ENCODE peak calls at places on chromosomes 11 and 22, in four cellular contexts. E is GM23338, S is fibroblast of lung, W is HCT116. D is an unnamed sample.

GRCh38 chr11:8080674-8081590 is at the start of gene TUB:
- DNase-seq in E (peak), S (peak), W (no peak), D (no peak)

GRCh38 chr11:78646564-78647185 is 72.0 kb upstream of the NARS2 start:
- DNase-seq in E (peak), S (peak), W (peak), D (peak)

GRCh38 chr11:64234840-64235379 is 526 bp downstream of the VEGFB start:
- DNase-seq in E (peak), S (no peak), W (no peak), D (no peak)

GRCh38 chr11:10605941-10606381 is 37.5 kb upstream of the LYVE1 start:
- DNase-seq in E (peak), S (peak), W (no peak), D (no peak)

GRCh38 chr11:9639099-9639498 is 24.8 kb upstream of the SWAP70 start:
- DNase-seq in E (no peak), S (no peak), W (no peak), D (no peak)

GRCh38 chr22:36340621-36341020 is 47.1 kb downstream of the MYH9 start:
- DNase-seq in E (no peak), S (no peak), W (no peak), D (no peak)

GRCh38 chr11:71293961-71294782 is 41.8 kb upstream of the SHANK2 start:
- DNase-seq in E (no peak), S (no peak), W (no peak), D (no peak)

GRCh38 chr11:6681949-6682348 is 1.2 kb downstream of the MRPL17 start:
- DNase-seq in E (no peak), S (peak), W (no peak), D (no peak)

GRCh38 chr22:39392341-39392948 is 7.1 kb upstream of the TAB1 start:
- DNase-seq in E (no peak), S (no peak), W (no peak), D (peak)

GRCh38 chr11:126607776-126608625 is 252.5 kb downstream of the ST3GAL4 start:
- DNase-seq in E (peak), S (no peak), W (no peak), D (no peak)

GRCh38 chr11:111733655-111734088 is 32.5 kb downstream of the PPP2R1B start:
- DNase-seq in E (no peak), S (no peak), W (no peak), D (no peak)

GRCh38 chr11:95435628-95436353 is 204.8 kb upstream of the SESN3 start:
- DNase-seq in E (no peak), S (no peak), W (no peak), D (no peak)

GRCh38 chr11:11313426-11313825 is 39.6 kb downstream of the CSNK2A3 start:
- DNase-seq in E (no peak), S (peak), W (no peak), D (no peak)

GRCh38 chr11:67120881-67121710 is 2.0 kb downstream of the KDM2A start:
- DNase-seq in E (no peak), S (peak), W (no peak), D (peak)

GRCh38 chr11:57761301-57762234 is at the start of gene CTNND1:
- DNase-seq in E (peak), S (peak), W (peak), D (peak)

GRCh38 chr11:70381872-70382842 is 16.2 kb upstream of the CTTN start:
- DNase-seq in E (peak), S (peak), W (no peak), D (no peak)

GRCh38 chr11:9868641-9869040 is 204.8 kb downstream of the SWAP70 start:
- DNase-seq in E (no peak), S (no peak), W (no peak), D (no peak)

GRCh38 chr22:37300551-37301017 is 18.3 kb downstream of the CYTH4 start:
- DNase-seq in E (no peak), S (no peak), W (no peak), D (no peak)

GRCh38 chr11:11146830-11147229 is 206.2 kb downstream of the CSNK2A3 start:
- DNase-seq in E (no peak), S (no peak), W (no peak), D (no peak)

DNA sequence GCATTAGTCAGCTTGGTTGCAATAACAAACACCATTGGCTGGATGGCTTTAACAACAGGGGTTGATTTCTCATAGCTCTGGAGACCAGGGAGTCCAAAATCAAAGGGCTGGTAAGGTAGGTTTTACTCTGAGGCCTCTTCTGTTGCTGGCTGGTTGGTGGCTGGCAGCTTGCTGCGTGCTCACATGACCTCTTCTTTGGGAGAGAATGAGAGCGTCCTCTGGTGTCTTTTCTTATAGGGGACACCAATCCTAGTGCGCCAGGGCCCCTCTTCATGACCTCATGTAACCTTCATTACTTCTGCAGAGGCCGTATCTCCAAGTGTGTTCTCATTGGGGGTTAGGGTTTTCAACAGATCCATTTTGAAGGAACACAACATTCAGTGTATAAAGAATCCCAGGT is 1308.3 kb downstream of the TBC1D22A start:
- DNase-seq in E (peak), S (no peak), W (no peak), D (no peak)
- H3K4me3 ChIP-seq in E (no peak), S (no peak), W (no peak), D (no peak)

GRCh38 chr22:22913989-22914388 is 26.4 kb downstream of the IGLL5 start:
- DNase-seq in E (no peak), S (no peak), W (no peak), D (no peak)

GRCh38 chr22:22911327-22912134 is 23.9 kb downstream of the IGLL5 start:
- DNase-seq in E (no peak), S (no peak), W (no peak), D (no peak)

GRCh38 chr22:22914726-22915669 is 27.4 kb downstream of the IGLL5 start:
- DNase-seq in E (no peak), S (no peak), W (no peak), D (no peak)

GRCh38 chr22:22912135-22912408 is 24.5 kb downstream of the IGLL5 start:
- DNase-seq in E (no peak), S (no peak), W (no peak), D (no peak)

GRCh38 chr22:22912722-22913253 is 25.2 kb downstream of the IGLL5 start:
- DNase-seq in E (no peak), S (no peak), W (no peak), D (no peak)
- H2AFZ ChIP-seq in E (no peak), S (no peak), W (no peak), D (no peak)

DNA sequence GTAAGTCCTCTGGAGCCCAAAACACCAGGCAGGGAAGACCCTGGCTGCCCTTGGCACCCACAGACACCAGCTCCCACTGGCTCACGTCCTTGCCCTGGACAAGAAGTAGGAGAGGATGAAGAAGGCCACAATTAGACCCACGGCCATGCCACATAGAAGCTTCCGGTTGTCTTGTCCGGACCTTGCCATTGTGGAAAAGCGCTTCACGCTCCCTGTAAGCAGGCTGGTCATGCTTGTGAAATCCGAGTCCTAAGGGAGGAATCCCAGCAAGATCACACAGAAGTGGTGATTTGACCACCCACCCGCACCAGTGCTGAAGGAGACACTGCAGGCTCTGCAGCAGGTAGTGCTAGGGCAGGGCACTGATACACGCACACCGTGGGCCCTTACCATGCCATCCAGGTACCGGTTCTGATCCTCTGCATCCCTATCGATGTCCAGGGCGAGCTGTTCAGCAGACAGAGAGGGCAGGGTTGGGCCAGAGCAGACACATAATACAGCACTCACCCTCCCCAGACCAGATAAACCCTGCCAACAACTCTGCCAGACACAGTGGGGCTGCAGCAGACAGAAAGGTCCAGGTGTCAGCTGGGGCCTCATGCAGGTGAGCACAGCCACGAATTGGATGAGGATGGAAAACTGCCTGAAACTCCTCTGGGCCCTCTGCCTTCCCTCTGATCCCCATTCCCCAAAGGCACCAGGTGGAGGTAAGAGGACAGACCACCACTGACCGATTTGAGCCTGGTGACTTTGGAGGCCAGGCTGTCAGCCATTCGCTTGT is 1.8 kb downstream of the BET1L start:
- DNase-seq in E (no peak), S (no peak), W (no peak), D (no peak)
- H3K4me3 ChIP-seq in E (peak), S (peak), W (peak), D (no peak)

GRCh38 chr22:19688301-19689290 is 25.7 kb upstream of the SEPTIN5 start:
- DNase-seq in E (no peak), S (no peak), W (no peak), D (no peak)
- H2AFZ ChIP-seq in E (no peak), S (no peak), W (no peak), D (no peak)

DNA sequence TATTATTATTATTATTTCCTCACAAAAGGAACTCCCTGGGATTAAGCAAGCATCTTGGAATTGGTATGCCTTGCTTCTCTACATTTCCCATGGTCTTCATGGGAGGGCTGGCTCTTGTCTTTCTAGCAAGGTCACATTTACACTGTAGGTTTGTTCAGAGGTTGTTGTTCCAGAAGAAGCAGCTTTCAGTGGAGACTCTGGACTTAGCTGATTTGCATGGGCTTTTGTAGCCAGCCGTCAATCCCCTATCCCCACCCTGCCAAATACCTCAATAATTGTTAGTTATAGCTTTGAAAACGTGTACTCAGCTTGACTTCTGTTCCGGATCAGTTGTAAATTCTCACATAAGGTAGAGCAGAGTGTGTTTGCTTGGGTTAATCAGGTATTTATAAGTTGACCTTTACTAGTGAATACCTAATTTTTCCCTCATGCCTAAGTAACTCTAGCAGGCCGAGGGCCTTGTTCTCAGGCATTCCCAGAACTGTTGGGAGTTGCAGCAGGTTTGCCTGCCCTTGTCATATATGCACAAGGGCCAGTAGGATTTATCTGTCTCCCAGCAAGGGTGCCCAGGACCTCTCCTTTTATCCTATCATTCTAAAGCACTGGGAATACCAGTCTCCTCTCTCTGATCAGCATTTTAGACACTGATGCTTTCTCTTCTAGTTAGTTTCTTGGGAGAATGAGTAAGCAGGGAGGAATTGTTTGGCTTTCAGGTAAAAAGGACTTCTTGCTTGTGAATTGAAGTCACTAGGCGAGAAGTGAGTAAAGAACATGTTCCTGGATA is 22.0 kb downstream of the STIM1 start:
- DNase-seq in E (peak), S (no peak), W (no peak), D (peak)
- H3K4me3 ChIP-seq in E (no peak), S (no peak), W (no peak), D (no peak)

GRCh38 chr11:118176400-118177134 is at the start of gene SCN2B:
- DNase-seq in E (peak), S (peak), W (no peak), D (no peak)
- H2AFZ ChIP-seq in E (peak), S (no peak), W (no peak), D (no peak)

DNA sequence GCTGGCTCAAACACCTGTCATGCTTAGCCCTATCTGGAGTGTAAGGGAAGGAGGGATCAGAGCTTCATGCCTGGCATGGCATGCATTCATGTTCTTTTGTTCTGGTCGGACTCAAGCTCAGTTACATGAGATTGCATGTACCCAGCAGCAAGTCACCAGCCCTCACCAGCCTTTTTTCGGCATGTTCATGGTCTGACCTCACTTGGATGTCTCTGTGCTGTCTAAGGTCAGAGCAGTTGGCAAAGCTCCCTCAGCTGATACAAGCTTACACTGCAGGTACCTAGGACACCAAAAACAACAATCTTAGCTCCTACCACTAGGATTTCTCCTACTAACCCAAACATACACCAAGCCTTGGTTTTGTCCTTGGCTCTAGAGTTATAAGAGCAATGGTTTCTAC is 152.6 kb downstream of the BARX2 start:
- DNase-seq in E (no peak), S (no peak), W (no peak), D (no peak)
- H3K4me3 ChIP-seq in E (no peak), S (no peak), W (no peak), D (no peak)